ENCODE peak calls at places on chromosomes 4 and X, in six cellular contexts. G is fibroblast of pulmonary artery, D is psoas muscle, U is IMR-90, V is fibroblast of villous mesenchyme, P is A549. W is an unnamed sample.

GRCh38 chr4:90185416-90185815 is 58.2 kb downstream of the CCSER1 start:
- DNase-seq in D (no peak), P (no peak), U (no peak), V (no peak), G (no peak), W (no peak)

GRCh38 chr4:150588341-150588740 is 6.4 kb downstream of the MAB21L2 start:
- DNase-seq in D (no peak), P (no peak), U (no peak), G (no peak), V (no peak), W (no peak)

GRCh38 chr4:56655627-56656345 is 25.3 kb downstream of the HOPX start:
- DNase-seq in G (no peak), D (peak; percentile 26), V (peak; percentile 10), U (no peak), P (no peak), W (no peak)

GRCh38 chrX:8879750-8880149 is 78.6 kb upstream of the FAM9A start:
- DNase-seq in V (peak; percentile 22), G (peak; percentile 29), D (no peak), P (peak; percentile 1), U (peak; percentile 3), W (no peak)

GRCh38 chrX:30156009-30156408 is 59.4 kb upstream of the MAGEB2 start:
- DNase-seq in V (no peak), G (no peak), U (no peak), D (no peak), P (no peak), W (no peak)

GRCh38 chr4:172573899-172574298 is 594.7 kb upstream of the GALNT7 start:
- DNase-seq in U (no peak), G (peak; percentile 10), V (no peak), D (no peak), P (no peak), W (no peak)

GRCh38 chr4:168421671-168422070 is 58.6 kb downstream of the DDX60L start:
- DNase-seq in D (no peak), U (peak; percentile 47), G (peak; percentile 65), V (peak; percentile 25), P (no peak), W (no peak)

GRCh38 chrX:148310402-148311200 is 189.8 kb upstream of the AFF2 start:
- DNase-seq in U (no peak), P (no peak), D (no peak), V (no peak), G (no peak), W (no peak)

GRCh38 chr4:20430555-20430954 is 178.8 kb downstream of the SLIT2 start:
- DNase-seq in P (no peak), V (no peak), G (no peak), D (no peak), U (peak; percentile 69), W (no peak)

GRCh38 chrX:25144043-25144940 is 128.5 kb upstream of the ARX start:
- DNase-seq in G (peak; percentile 63), D (peak; percentile 42), P (peak; percentile 4), U (peak; percentile 64), V (peak; percentile 61), W (peak; percentile 47)

GRCh38 chr4:189081831-189082230 is 858.8 kb upstream of the FRG1 start:
- DNase-seq in V (no peak), G (no peak), D (no peak), P (no peak), U (peak; percentile 67), W (no peak)

GRCh38 chrX:38232287-38232686 is 11.6 kb upstream of the SRPX start:
- DNase-seq in V (peak; percentile 42), D (no peak), U (peak; percentile 68), G (peak; percentile 60), P (no peak), W (no peak)

GRCh38 chr4:112973897-112974296 is 75.6 kb upstream of the ANK2 start:
- DNase-seq in P (no peak), V (no peak), U (no peak), D (no peak), G (no peak), W (no peak)

GRCh38 chrX:109281478-109282275 is 200.2 kb downstream of the GUCY2F start:
- DNase-seq in G (peak; percentile 86), P (no peak), V (no peak), U (no peak), D (no peak), W (no peak)

GRCh38 chrX:48540015-48540350 is 469 bp downstream of the TBC1D25 start:
- DNase-seq in G (peak; percentile 51), D (no peak), P (peak; percentile 55), U (peak; percentile 14), V (peak; percentile 35), W (no peak)

GRCh38 chr4:153467154-153467896 is 1.2 kb downstream of the TMEM131L start:
- DNase-seq in U (no peak), G (no peak), V (no peak), D (peak; percentile 45), P (peak; percentile 22), W (no peak)

GRCh38 chrX:1239681-1240142 is 27.3 kb upstream of the CRLF2 start:
- DNase-seq in G (no peak), P (no peak), D (peak; percentile 31), V (no peak), U (no peak), W (peak; percentile 48)

GRCh38 chr4:107035711-107036601 is at the start of gene DKK2:
- DNase-seq in D (peak; percentile 27), P (no peak), V (peak; percentile 20), U (peak; percentile 28), G (no peak), W (peak; percentile 19)

GRCh38 chrX:36867143-36867542 is 141.0 kb upstream of the FAM47C start:
- DNase-seq in V (peak; percentile 12), G (peak; percentile 33), D (no peak), U (peak; percentile 9), P (peak; percentile 2), W (no peak)
- TF ChIP-seq CTCF in V (peak; percentile 41), G (peak; percentile 41), D (peak; percentile 71), U (peak; percentile 57), P (peak; percentile 54), W (peak; percentile 39)

GRCh38 chr4:148057425-148058020 is 325.6 kb downstream of the ARHGAP10 start:
- DNase-seq in V (no peak), U (no peak), G (no peak), P (no peak), D (no peak), W (no peak)

GRCh38 chr4:148055844-148056243 is 324.0 kb downstream of the ARHGAP10 start:
- DNase-seq in V (no peak), G (no peak), D (no peak), U (no peak), P (no peak), W (no peak)

GRCh38 chr4:148054275-148054674 is 322.4 kb downstream of the ARHGAP10 start:
- DNase-seq in U (no peak), D (no peak), V (peak; percentile 51), P (no peak), G (no peak), W (no peak)

GRCh38 chr4:148058160-148058859 is 326.4 kb downstream of the ARHGAP10 start:
- DNase-seq in U (no peak), D (no peak), P (no peak), G (no peak), V (no peak), W (no peak)

DNA sequence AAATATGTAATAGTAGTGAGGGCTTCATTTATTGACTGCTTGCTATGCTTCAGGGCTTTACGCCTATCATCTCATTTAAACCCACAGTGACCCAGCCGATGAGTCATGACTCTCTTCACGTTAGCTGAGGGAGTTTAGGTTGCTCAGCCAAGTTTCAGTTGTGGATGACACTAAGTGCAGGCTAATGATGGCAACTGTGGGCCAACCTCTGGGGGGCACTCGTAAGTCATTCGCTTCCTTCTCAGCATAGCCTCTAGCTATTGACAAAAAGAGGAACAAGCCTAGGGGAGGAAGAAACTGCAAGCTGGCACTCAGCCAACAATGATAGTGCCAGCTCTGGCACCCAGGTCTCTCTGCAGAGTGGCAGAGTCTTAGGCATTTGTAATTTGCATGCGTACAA is 325.0 kb downstream of the ARHGAP10 start:
- DNase-seq in U (peak; percentile 77), D (peak; percentile 58), V (peak; percentile 60), P (no peak), G (peak; percentile 61), W (no peak)
- TF ChIP-seq CTCF in U (no peak), D (no peak), V (no peak), P (no peak), G (no peak), W (peak; percentile 32)

GRCh38 chr4:1576961-1577814 is 106.9 kb downstream of the FAM53A start:
- DNase-seq in P (no peak), V (no peak), D (peak; percentile 8), G (no peak), U (no peak), W (no peak)

GRCh38 chr4:1579834-1580686 is 104.1 kb downstream of the FAM53A start:
- DNase-seq in V (peak; percentile 49), G (peak; percentile 63), U (no peak), D (peak; percentile 92), P (peak; percentile 61), W (no peak)

GRCh38 chr4:1577818-1578217 is 106.3 kb downstream of the FAM53A start:
- DNase-seq in D (peak; percentile 11), U (no peak), V (no peak), G (no peak), P (no peak), W (no peak)

GRCh38 chr4:1578968-1579833 is 104.9 kb downstream of the FAM53A start:
- DNase-seq in D (peak; percentile 86), P (peak; percentile 72), U (peak; percentile 28), V (peak; percentile 60), G (peak; percentile 77), W (no peak)

GRCh38 chr4:1578301-1578781 is 105.8 kb downstream of the FAM53A start:
- DNase-seq in V (no peak), P (no peak), G (no peak), U (no peak), D (peak; percentile 22), W (no peak)
- TF ChIP-seq CTCF in V (no peak), P (no peak), G (no peak), U (no peak), D (no peak), W (no peak)

DNA sequence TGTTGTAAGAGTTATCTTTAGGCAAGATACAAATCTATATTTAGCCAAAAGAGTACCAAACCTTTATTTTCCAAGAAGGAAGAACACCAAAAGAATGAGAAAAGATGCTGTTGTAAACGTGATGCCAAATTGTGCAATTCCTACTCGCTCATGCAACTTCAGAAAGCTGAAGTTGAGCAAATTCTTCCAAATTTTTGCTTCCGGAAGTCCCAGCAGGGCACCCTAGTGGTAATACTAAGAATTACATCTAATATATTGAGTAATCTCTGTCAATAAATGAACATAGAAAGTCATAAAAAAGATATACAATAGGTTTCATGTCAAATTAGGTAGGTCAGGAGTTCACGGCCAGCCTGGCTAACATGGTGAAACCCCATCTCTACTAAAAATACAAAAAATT is 36.0 kb upstream of the SMARCAD1 start:
- DNase-seq in G (peak; percentile 4), V (peak; percentile 2), P (no peak), U (no peak), D (no peak), W (no peak)
- TF ChIP-seq CTCF in G (peak; percentile 36), V (peak; percentile 52), P (no peak), U (peak; percentile 27), D (no peak), W (no peak)

W was measured in dorsolateral prefrontal cortex.